ENCODE peak calls at places on chromosomes 16 and 17, in five cellular contexts. F, I, Z, D and T are unnamed samples.

GRCh38 chr17:55201609-55201932 is 63.2 kb upstream of the HLF start:
- DNase-seq in D (no peak), I (no peak), Z (no peak), F (no peak), T (no peak)

GRCh38 chr17:60229189-60229802 is 79.5 kb downstream of the CA4 start:
- DNase-seq in Z (peak; percentile 63), I (no peak), D (no peak), F (peak; percentile 38), T (peak; percentile 23)

GRCh38 chr17:7839890-7840260 is 5.9 kb downstream of the KDM6B start:
- DNase-seq in F (no peak), D (no peak), Z (peak; percentile 37), I (no peak), T (no peak)

GRCh38 chr17:44501866-44502265 is 1.3 kb downstream of the GPATCH8 start:
- DNase-seq in F (no peak), I (no peak), Z (peak; percentile 36), D (no peak), T (no peak)

GRCh38 chr16:76360384-76360783 is 83.2 kb downstream of the CNTNAP4 start:
- DNase-seq in D (no peak), I (no peak), Z (no peak), F (no peak), T (no peak)

GRCh38 chr16:50136399-50136798 is 16.7 kb upstream of the TENT4B start:
- DNase-seq in D (no peak), I (no peak), F (no peak), Z (no peak), T (no peak)

GRCh38 chr17:67289174-67289876 is 44.3 kb upstream of the HELZ start:
- DNase-seq in Z (peak; percentile 21), I (no peak), D (peak; percentile 59), F (no peak), T (peak; percentile 70)

GRCh38 chr16:13435873-13436474 is 484.0 kb upstream of the ERCC4 start:
- DNase-seq in I (no peak), Z (no peak), F (no peak), D (no peak), T (no peak)

GRCh38 chr17:38864636-38865398 is 5.0 kb upstream of the LASP1 start:
- DNase-seq in Z (peak; percentile 75), D (no peak), I (no peak), F (no peak), T (no peak)

GRCh38 chr16:82936941-82937551 is 310.3 kb downstream of the CDH13 start:
- DNase-seq in I (no peak), Z (peak; percentile 45), F (peak; percentile 11), D (no peak), T (no peak)

GRCh38 chr17:34254146-34254545 is 939 bp upstream of the CCL2 start:
- DNase-seq in D (no peak), I (no peak), Z (peak; percentile 89), F (no peak), T (peak; percentile 57)

GRCh38 chr16:8370374-8371015 is 219.8 kb downstream of the TMEM114 start:
- DNase-seq in D (no peak), F (no peak), I (no peak), Z (peak; percentile 5), T (peak; percentile 53)

GRCh38 chr17:81579298-81579697 is 27.1 kb upstream of the FAAP100 start:
- DNase-seq in Z (no peak), D (no peak), I (no peak), F (no peak), T (no peak)

GRCh38 chr17:2710804-2711607 is 558 bp downstream of the CLUH start:
- DNase-seq in D (no peak), Z (no peak), F (no peak), I (no peak), T (no peak)

GRCh38 chr17:6797718-6798351 is 21.8 kb downstream of the FBXO39 start:
- DNase-seq in Z (no peak), D (no peak), I (no peak), F (no peak), T (no peak)

GRCh38 chr16:66959645-66960177 is 1.4 kb upstream of the CES3 start:
- DNase-seq in F (no peak), D (no peak), Z (no peak), I (no peak), T (no peak)

GRCh38 chr16:53528797-53529196 is 25.8 kb upstream of the AKTIP start:
- DNase-seq in I (no peak), D (no peak), Z (no peak), F (no peak), T (no peak)

GRCh38 chr16:48076455-48077012 is 79.3 kb downstream of the ABCC12 start:
- DNase-seq in Z (peak; percentile 28), I (no peak), F (no peak), D (no peak), T (peak; percentile 10)

GRCh38 chr16:31414706-31415105 is 13.5 kb downstream of the COX6A2 start:
- DNase-seq in D (no peak), Z (no peak), I (no peak), F (no peak), T (no peak)

GRCh38 chr17:10171057-10171456 is 27.3 kb downstream of the GAS7 start:
- DNase-seq in I (no peak), F (no peak), Z (no peak), D (peak; percentile 36), T (no peak)

GRCh38 chr16:30006659-30007377 is 4.0 kb downstream of the DOC2A start:
- DNase-seq in Z (no peak), I (no peak), F (no peak), D (no peak), T (no peak)

GRCh38 chr16:78372302-78372701 is 272.8 kb downstream of the WWOX start:
- DNase-seq in Z (no peak), I (no peak), F (no peak), D (no peak), T (no peak)

GRCh38 chr17:51430581-51430980 is 170.2 kb downstream of the UTP18 start:
- DNase-seq in Z (no peak), D (no peak), I (no peak), F (no peak), T (no peak)

GRCh38 chr17:9138161-9138717 is 116.9 kb downstream of the NTN1 start:
- DNase-seq in F (no peak), I (no peak), D (no peak), Z (no peak), T (no peak)

GRCh38 chr17:39618252-39618913 is 8.4 kb upstream of the PPP1R1B start:
- DNase-seq in I (no peak), Z (peak; percentile 24), F (no peak), D (no peak), T (no peak)

GRCh38 chr16:71929048-71929447 is 33.7 kb downstream of the IST1 start:
- DNase-seq in F (peak; percentile 21), D (no peak), I (no peak), Z (peak; percentile 85), T (peak; percentile 47)

GRCh38 chr16:19294156-19294649 is 8.7 kb downstream of the CLEC19A start:
- DNase-seq in Z (no peak), I (no peak), D (peak; percentile 52), F (no peak), T (no peak)

GRCh38 chr16:12580809-12581208 is 222.9 kb downstream of the CPPED1 start:
- DNase-seq in Z (no peak), D (no peak), I (no peak), F (no peak), T (no peak)

GRCh38 chr16:73122604-73123386 is 74.9 kb upstream of the ZFHX3 start:
- DNase-seq in Z (no peak), I (no peak), D (peak; percentile 2), F (no peak), T (no peak)

GRCh38 chr17:17783825-17784598 is 52.8 kb downstream of the SREBF1 start:
- DNase-seq in D (peak; percentile 72), I (no peak), F (no peak), Z (no peak), T (no peak)

GRCh38 chr16:62370445-62370844 is 334.2 kb upstream of the CDH8 start:
- DNase-seq in I (no peak), D (no peak), Z (no peak), F (no peak), T (no peak)

GRCh38 chr17:66287911-66288310 is 14.5 kb upstream of the PRKCA start:
- DNase-seq in F (no peak), I (no peak), Z (no peak), D (no peak), T (no peak)

GRCh38 chr17:71302721-71303549 is 817.9 kb upstream of the SOX9 start:
- DNase-seq in I (no peak), D (no peak), Z (peak; percentile 8), F (no peak), T (no peak)

GRCh38 chr17:40558300-40558584 is 7.0 kb downstream of the CCR7 start:
- DNase-seq in Z (no peak), F (no peak), I (no peak), D (no peak), T (no peak)

GRCh38 chr16:48308535-48308934 is 61.2 kb upstream of the ABCC11 start:
- DNase-seq in D (no peak), F (no peak), Z (no peak), I (no peak), T (no peak)

GRCh38 chr16:31402687-31403086 is 9.6 kb downstream of the ITGAD start:
- DNase-seq in I (no peak), F (no peak), Z (peak; percentile 44), D (no peak), T (no peak)